ENCODE peak calls at places on chromosomes 11 and 22, in eight cellular contexts. One of them, this sample, is unnamed.

GRCh38 chr22:38074181-38075104 is 9.5 kb downstream of the SLC16A8 start:
- DNase-seq in brain microvascular endothelial cell: no peak
- DNase-seq in kidney: peak
- DNase-seq in stomach: no peak
- DNase-seq in colonic mucosa: no peak
- DNase-seq in left ventricle myocardium inferior: no peak
- DNase-seq in coronary artery: no peak
- DNase-seq in CD8-positive, alpha-beta memory T cell: no peak
- DNase-seq in this sample: peak

GRCh38 chr11:15170698-15171097 is 56.0 kb downstream of the INSC start:
- DNase-seq in colonic mucosa: no peak
- DNase-seq in brain microvascular endothelial cell: no peak
- DNase-seq in left ventricle myocardium inferior: no peak
- DNase-seq in CD8-positive, alpha-beta memory T cell: no peak
- DNase-seq in coronary artery: no peak
- DNase-seq in kidney: no peak
- DNase-seq in stomach: no peak
- DNase-seq in this sample: no peak

GRCh38 chr11:56783448-56784041 is 35.0 kb upstream of the OR9G4 start:
- DNase-seq in coronary artery: no peak
- DNase-seq in colonic mucosa: peak
- DNase-seq in stomach: no peak
- DNase-seq in left ventricle myocardium inferior: no peak
- DNase-seq in kidney: no peak
- DNase-seq in CD8-positive, alpha-beta memory T cell: no peak
- DNase-seq in brain microvascular endothelial cell: peak
- DNase-seq in this sample: no peak

GRCh38 chr11:67267188-67268035 is 1.1 kb downstream of the GRK2 start:
- DNase-seq in left ventricle myocardium inferior: no peak
- DNase-seq in stomach: peak
- DNase-seq in CD8-positive, alpha-beta memory T cell: no peak
- DNase-seq in brain microvascular endothelial cell: no peak
- DNase-seq in kidney: peak
- DNase-seq in colonic mucosa: peak
- DNase-seq in coronary artery: peak
- DNase-seq in this sample: peak

GRCh38 chr11:132895340-132895739 is 637.0 kb downstream of the OPCML start:
- DNase-seq in CD8-positive, alpha-beta memory T cell: no peak
- DNase-seq in brain microvascular endothelial cell: peak
- DNase-seq in coronary artery: no peak
- DNase-seq in kidney: no peak
- DNase-seq in left ventricle myocardium inferior: no peak
- DNase-seq in stomach: no peak
- DNase-seq in colonic mucosa: no peak
- DNase-seq in this sample: no peak

GRCh38 chr11:18599739-18600230 is at the start of gene MISFA:
- DNase-seq in left ventricle myocardium inferior: no peak
- DNase-seq in coronary artery: peak
- DNase-seq in kidney: no peak
- DNase-seq in brain microvascular endothelial cell: no peak
- DNase-seq in colonic mucosa: no peak
- DNase-seq in stomach: no peak
- DNase-seq in CD8-positive, alpha-beta memory T cell: no peak
- DNase-seq in this sample: no peak

GRCh38 chr11:73272680-73273038 is 521 bp downstream of the P2RY6 start:
- DNase-seq in stomach: peak
- DNase-seq in kidney: no peak
- DNase-seq in colonic mucosa: no peak
- DNase-seq in brain microvascular endothelial cell: no peak
- DNase-seq in left ventricle myocardium inferior: no peak
- DNase-seq in coronary artery: no peak
- DNase-seq in CD8-positive, alpha-beta memory T cell: no peak
- DNase-seq in this sample: no peak

GRCh38 chr22:43128116-43128515 is 15.1 kb downstream of the MCAT start:
- DNase-seq in CD8-positive, alpha-beta memory T cell: no peak
- DNase-seq in coronary artery: no peak
- DNase-seq in kidney: no peak
- DNase-seq in brain microvascular endothelial cell: no peak
- DNase-seq in stomach: no peak
- DNase-seq in colonic mucosa: no peak
- DNase-seq in left ventricle myocardium inferior: no peak
- DNase-seq in this sample: no peak

GRCh38 chr11:10673476-10674062 is 20.0 kb downstream of the IRAG1 start:
- DNase-seq in colonic mucosa: no peak
- DNase-seq in stomach: no peak
- DNase-seq in brain microvascular endothelial cell: no peak
- DNase-seq in kidney: no peak
- DNase-seq in coronary artery: no peak
- DNase-seq in left ventricle myocardium inferior: no peak
- DNase-seq in CD8-positive, alpha-beta memory T cell: no peak
- DNase-seq in this sample: no peak
- H3K27ac ChIP-seq in colonic mucosa: no peak
- H3K27ac ChIP-seq in stomach: peak
- H3K27ac ChIP-seq in brain microvascular endothelial cell: no peak
- H3K27ac ChIP-seq in kidney: no peak
- H3K27ac ChIP-seq in coronary artery: peak
- H3K27ac ChIP-seq in left ventricle myocardium inferior: peak
- H3K27ac ChIP-seq in CD8-positive, alpha-beta memory T cell: no peak
- H3K27ac ChIP-seq in this sample: no peak

GRCh38 chr22:35355744-35356420 is 25.0 kb upstream of the HMOX1 start:
- DNase-seq in stomach: no peak
- DNase-seq in kidney: no peak
- DNase-seq in coronary artery: no peak
- DNase-seq in brain microvascular endothelial cell: no peak
- DNase-seq in colonic mucosa: no peak
- DNase-seq in left ventricle myocardium inferior: no peak
- DNase-seq in CD8-positive, alpha-beta memory T cell: no peak
- DNase-seq in this sample: no peak
- H3K27ac ChIP-seq in stomach: no peak
- H3K27ac ChIP-seq in kidney: peak
- H3K27ac ChIP-seq in coronary artery: no peak
- H3K27ac ChIP-seq in brain microvascular endothelial cell: no peak
- H3K27ac ChIP-seq in colonic mucosa: no peak
- H3K27ac ChIP-seq in left ventricle myocardium inferior: no peak
- H3K27ac ChIP-seq in CD8-positive, alpha-beta memory T cell: no peak
- H3K27ac ChIP-seq in this sample: no peak

GRCh38 chr22:31481129-31481528 is 8.5 kb downstream of the EIF4ENIF1 start:
- DNase-seq in kidney: no peak
- DNase-seq in CD8-positive, alpha-beta memory T cell: no peak
- DNase-seq in stomach: no peak
- DNase-seq in brain microvascular endothelial cell: no peak
- DNase-seq in left ventricle myocardium inferior: no peak
- DNase-seq in colonic mucosa: no peak
- DNase-seq in coronary artery: no peak
- DNase-seq in this sample: no peak

GRCh38 chr22:31477329-31477728 is 12.3 kb downstream of the EIF4ENIF1 start:
- DNase-seq in colonic mucosa: no peak
- DNase-seq in CD8-positive, alpha-beta memory T cell: no peak
- DNase-seq in brain microvascular endothelial cell: no peak
- DNase-seq in stomach: no peak
- DNase-seq in kidney: no peak
- DNase-seq in left ventricle myocardium inferior: no peak
- DNase-seq in coronary artery: no peak
- DNase-seq in this sample: no peak

GRCh38 chr22:31474743-31475142 is 14.9 kb downstream of the EIF4ENIF1 start:
- DNase-seq in stomach: no peak
- DNase-seq in brain microvascular endothelial cell: peak
- DNase-seq in kidney: no peak
- DNase-seq in colonic mucosa: no peak
- DNase-seq in coronary artery: no peak
- DNase-seq in left ventricle myocardium inferior: no peak
- DNase-seq in CD8-positive, alpha-beta memory T cell: no peak
- DNase-seq in this sample: no peak

GRCh38 chr22:31475778-31476177 is 13.9 kb downstream of the EIF4ENIF1 start:
- DNase-seq in colonic mucosa: no peak
- DNase-seq in left ventricle myocardium inferior: no peak
- DNase-seq in CD8-positive, alpha-beta memory T cell: no peak
- DNase-seq in kidney: no peak
- DNase-seq in stomach: no peak
- DNase-seq in brain microvascular endothelial cell: no peak
- DNase-seq in coronary artery: no peak
- DNase-seq in this sample: no peak
- H3K27ac ChIP-seq in colonic mucosa: no peak
- H3K27ac ChIP-seq in left ventricle myocardium inferior: no peak
- H3K27ac ChIP-seq in CD8-positive, alpha-beta memory T cell: no peak
- H3K27ac ChIP-seq in kidney: no peak
- H3K27ac ChIP-seq in stomach: no peak
- H3K27ac ChIP-seq in brain microvascular endothelial cell: no peak
- H3K27ac ChIP-seq in coronary artery: no peak
- H3K27ac ChIP-seq in this sample: no peak

GRCh38 chr11:116836648-116837023 is 786 bp downstream of the APOA1 start:
- DNase-seq in left ventricle myocardium inferior: no peak
- DNase-seq in kidney: no peak
- DNase-seq in stomach: no peak
- DNase-seq in colonic mucosa: no peak
- DNase-seq in CD8-positive, alpha-beta memory T cell: no peak
- DNase-seq in brain microvascular endothelial cell: no peak
- DNase-seq in coronary artery: no peak
- DNase-seq in this sample: no peak
- H3K27ac ChIP-seq in left ventricle myocardium inferior: peak
- H3K27ac ChIP-seq in kidney: no peak
- H3K27ac ChIP-seq in stomach: peak
- H3K27ac ChIP-seq in colonic mucosa: no peak
- H3K27ac ChIP-seq in CD8-positive, alpha-beta memory T cell: no peak
- H3K27ac ChIP-seq in brain microvascular endothelial cell: no peak
- H3K27ac ChIP-seq in coronary artery: no peak
- H3K27ac ChIP-seq in this sample: no peak

DNA sequence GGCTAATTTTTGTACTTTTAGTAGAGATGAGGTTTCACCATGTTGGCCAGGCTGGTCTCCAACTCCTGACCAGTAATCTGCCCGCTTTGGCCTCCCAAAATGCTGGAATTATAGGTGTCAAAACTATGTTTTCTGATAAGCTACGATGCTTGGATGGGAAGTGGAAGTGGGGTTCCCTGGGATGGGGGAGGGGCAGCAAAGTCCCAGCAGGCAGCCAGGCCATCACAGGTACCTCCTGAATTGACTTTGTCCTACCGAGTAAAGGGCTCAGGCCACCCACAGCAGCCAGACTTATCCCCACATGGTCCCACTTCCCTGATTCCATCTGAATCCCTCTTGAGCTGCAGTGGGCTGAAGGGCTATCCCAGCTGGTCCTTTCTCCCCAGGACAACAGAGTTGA is 6.9 kb downstream of the FTH1 start:
- DNase-seq in brain microvascular endothelial cell: no peak
- DNase-seq in colonic mucosa: no peak
- DNase-seq in coronary artery: no peak
- DNase-seq in stomach: no peak
- DNase-seq in CD8-positive, alpha-beta memory T cell: no peak
- DNase-seq in left ventricle myocardium inferior: no peak
- DNase-seq in kidney: no peak
- DNase-seq in this sample: no peak
- H3K27ac ChIP-seq in brain microvascular endothelial cell: no peak
- H3K27ac ChIP-seq in colonic mucosa: no peak
- H3K27ac ChIP-seq in coronary artery: peak
- H3K27ac ChIP-seq in stomach: peak
- H3K27ac ChIP-seq in CD8-positive, alpha-beta memory T cell: no peak
- H3K27ac ChIP-seq in left ventricle myocardium inferior: peak
- H3K27ac ChIP-seq in kidney: no peak
- H3K27ac ChIP-seq in this sample: no peak

GRCh38 chr11:118857385-118857784 is 26.3 kb upstream of the CXCR5 start:
- DNase-seq in kidney: no peak
- DNase-seq in colonic mucosa: no peak
- DNase-seq in stomach: no peak
- DNase-seq in CD8-positive, alpha-beta memory T cell: no peak
- DNase-seq in brain microvascular endothelial cell: no peak
- DNase-seq in left ventricle myocardium inferior: no peak
- DNase-seq in coronary artery: no peak
- DNase-seq in this sample: no peak
- H3K27ac ChIP-seq in kidney: no peak
- H3K27ac ChIP-seq in colonic mucosa: no peak
- H3K27ac ChIP-seq in stomach: no peak
- H3K27ac ChIP-seq in CD8-positive, alpha-beta memory T cell: no peak
- H3K27ac ChIP-seq in brain microvascular endothelial cell: no peak
- H3K27ac ChIP-seq in left ventricle myocardium inferior: no peak
- H3K27ac ChIP-seq in coronary artery: no peak
- H3K27ac ChIP-seq in this sample: no peak

GRCh38 chr11:106480581-106481185 is 403.2 kb downstream of the AASDHPPT start:
- DNase-seq in coronary artery: no peak
- DNase-seq in colonic mucosa: no peak
- DNase-seq in brain microvascular endothelial cell: no peak
- DNase-seq in left ventricle myocardium inferior: no peak
- DNase-seq in CD8-positive, alpha-beta memory T cell: no peak
- DNase-seq in stomach: no peak
- DNase-seq in kidney: no peak
- DNase-seq in this sample: no peak

GRCh38 chr11:106477776-106478175 is 400.3 kb downstream of the AASDHPPT start:
- DNase-seq in brain microvascular endothelial cell: no peak
- DNase-seq in left ventricle myocardium inferior: no peak
- DNase-seq in kidney: no peak
- DNase-seq in colonic mucosa: no peak
- DNase-seq in CD8-positive, alpha-beta memory T cell: no peak
- DNase-seq in stomach: no peak
- DNase-seq in coronary artery: no peak
- DNase-seq in this sample: no peak

GRCh38 chr11:106482920-106483761 is 405.7 kb downstream of the AASDHPPT start:
- DNase-seq in coronary artery: no peak
- DNase-seq in left ventricle myocardium inferior: no peak
- DNase-seq in kidney: no peak
- DNase-seq in CD8-positive, alpha-beta memory T cell: no peak
- DNase-seq in stomach: no peak
- DNase-seq in brain microvascular endothelial cell: peak
- DNase-seq in colonic mucosa: no peak
- DNase-seq in this sample: no peak
- H3K27ac ChIP-seq in coronary artery: no peak
- H3K27ac ChIP-seq in left ventricle myocardium inferior: no peak
- H3K27ac ChIP-seq in kidney: no peak
- H3K27ac ChIP-seq in CD8-positive, alpha-beta memory T cell: no peak
- H3K27ac ChIP-seq in stomach: no peak
- H3K27ac ChIP-seq in brain microvascular endothelial cell: peak
- H3K27ac ChIP-seq in colonic mucosa: no peak
- H3K27ac ChIP-seq in this sample: peak

DNA sequence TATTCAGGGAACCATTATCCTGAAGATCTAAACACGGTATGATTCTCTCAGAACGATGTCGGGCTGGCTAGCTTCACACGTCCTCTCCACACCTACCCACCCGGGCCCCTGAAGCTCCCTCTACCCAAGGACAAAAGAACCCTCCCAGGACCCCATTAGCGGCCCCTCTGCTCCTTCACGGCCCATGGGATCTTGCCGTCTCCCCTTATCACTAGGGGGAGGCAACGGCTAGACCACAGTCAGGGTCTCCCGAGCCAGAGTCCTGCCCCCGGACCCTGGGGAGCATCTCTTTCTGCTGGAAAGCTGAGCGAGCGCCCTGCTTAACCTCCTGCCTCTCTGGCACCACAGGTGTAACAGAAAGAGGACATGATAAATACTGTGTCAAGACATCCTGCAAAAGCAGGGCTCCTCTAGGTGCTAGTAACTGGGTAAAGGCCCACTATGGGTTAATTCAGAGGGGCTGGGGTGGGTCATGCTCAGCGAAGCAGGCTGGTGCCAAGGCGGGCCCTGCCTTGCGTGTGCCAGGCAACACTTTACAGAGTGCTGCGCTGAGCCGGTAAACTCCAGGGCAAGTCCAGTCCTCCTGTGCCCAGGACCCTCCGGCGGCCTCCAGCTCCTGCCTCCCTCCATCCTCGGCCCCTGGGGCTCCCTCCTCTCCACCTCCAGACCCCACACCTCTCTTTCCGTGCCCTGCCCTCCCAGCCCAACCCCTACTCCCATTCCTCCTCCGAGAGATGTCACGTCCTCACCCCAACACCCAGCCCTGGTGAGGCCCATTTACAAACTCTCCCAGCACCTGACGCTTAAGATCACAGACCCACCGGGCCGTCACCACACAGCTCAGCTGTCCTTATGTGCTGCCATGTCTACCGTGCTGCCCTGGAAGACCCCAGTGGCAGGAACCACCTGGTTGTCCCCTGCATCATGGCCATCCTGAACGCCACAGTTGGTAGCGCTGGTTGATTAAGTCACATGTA is 3.0 kb downstream of the TOLLIP start:
- DNase-seq in kidney: no peak
- DNase-seq in brain microvascular endothelial cell: no peak
- DNase-seq in colonic mucosa: no peak
- DNase-seq in left ventricle myocardium inferior: no peak
- DNase-seq in CD8-positive, alpha-beta memory T cell: no peak
- DNase-seq in stomach: peak
- DNase-seq in coronary artery: no peak
- DNase-seq in this sample: no peak
- H3K27ac ChIP-seq in kidney: peak
- H3K27ac ChIP-seq in brain microvascular endothelial cell: no peak
- H3K27ac ChIP-seq in colonic mucosa: no peak
- H3K27ac ChIP-seq in left ventricle myocardium inferior: no peak
- H3K27ac ChIP-seq in CD8-positive, alpha-beta memory T cell: no peak
- H3K27ac ChIP-seq in stomach: peak
- H3K27ac ChIP-seq in coronary artery: no peak
- H3K27ac ChIP-seq in this sample: no peak